ENCODE peak calls at places on chromosomes 2 and 18, in eight cellular contexts. U is cardiac septum; M is dorsolateral prefrontal cortex; Y is T-cell; R is left colon; X is ACHN; L is CD4-positive, CD25-positive, alpha-beta regulatory T cell; S is activated CD4-positive, alpha-beta memory T cell treated with anti-CD3 and anti-CD28 coated beads, Interleukin-2, amount 10 ng/mL, durations not matched to agents 7 days and 5 days. N is an unnamed sample.

GRCh38 chr2:69345434-69345833 is 41.6 kb downstream of the GFPT1 start:
- DNase-seq in U (no peak), Y (no peak), X (no peak), S (no peak), M (no peak), R (no peak), L (no peak), N (no peak)

GRCh38 chr2:231127480-231127879 is 2.6 kb upstream of the HTR2B start:
- DNase-seq in L (no peak), U (no peak), R (no peak), S (no peak), X (no peak), M (no peak), Y (no peak), N (no peak)

GRCh38 chr2:179344280-179344961 is 79.8 kb upstream of the SESTD1 start:
- DNase-seq in S (no peak), X (peak), M (no peak), U (no peak), Y (no peak), R (no peak), L (no peak), N (no peak)

GRCh38 chr18:48582946-48583345 is 44.1 kb downstream of the CTIF start:
- DNase-seq in R (no peak), X (no peak), M (no peak), S (no peak), Y (no peak), L (no peak), U (no peak), N (no peak)

GRCh38 chr2:36277876-36278523 is 77.6 kb upstream of the CRIM1 start:
- DNase-seq in R (no peak), Y (no peak), M (no peak), S (no peak), X (no peak), U (no peak), L (no peak), N (no peak)

GRCh38 chr2:68385232-68385906 is 20.3 kb downstream of the PLEK start:
- DNase-seq in U (no peak), L (no peak), X (no peak), M (no peak), R (no peak), S (peak), Y (no peak), N (peak)

GRCh38 chr2:165720526-165720925 is 73.5 kb downstream of the GALNT3 start:
- DNase-seq in U (no peak), R (no peak), M (no peak), X (no peak), L (no peak), Y (no peak), S (no peak), N (no peak)

GRCh38 chr2:45273412-45274189 is 264.3 kb upstream of the SIX2 start:
- DNase-seq in R (no peak), Y (no peak), X (no peak), M (no peak), L (no peak), U (no peak), S (no peak), N (no peak)

GRCh38 chr2:235043762-235044500 is 92.1 kb downstream of the SH3BP4 start:
- DNase-seq in M (no peak), S (no peak), Y (no peak), U (peak), R (peak), L (no peak), X (no peak), N (peak)

GRCh38 chr2:202689459-202689858 is 54.7 kb downstream of the FAM117B start:
- DNase-seq in M (no peak), S (no peak), L (no peak), R (no peak), U (no peak), Y (no peak), X (no peak), N (no peak)

GRCh38 chr2:5914831-5915611 is 222.8 kb downstream of the SOX11 start:
- DNase-seq in M (no peak), Y (no peak), R (no peak), X (peak), L (no peak), S (no peak), U (peak), N (no peak)

GRCh38 chr2:4272261-4272858 is 569.0 kb downstream of the DCDC2C start:
- DNase-seq in X (no peak), R (no peak), L (no peak), Y (no peak), M (no peak), S (no peak), U (no peak), N (no peak)

GRCh38 chr2:41716497-41716896 is 331.3 kb upstream of the PKDCC start:
- DNase-seq in L (no peak), M (no peak), X (no peak), U (no peak), R (no peak), Y (no peak), S (no peak), N (no peak)

GRCh38 chr2:240999001-240999791 is 778 bp downstream of the SNED1 start:
- DNase-seq in S (peak), R (no peak), L (no peak), M (peak), X (no peak), Y (no peak), U (peak), N (no peak)

GRCh38 chr2:44918095-44918775 is 23.3 kb upstream of the SIX3 start:
- DNase-seq in R (no peak), S (no peak), L (no peak), X (peak), Y (no peak), M (no peak), U (no peak), N (no peak)

GRCh38 chr2:158459161-158460003 is 2.6 kb downstream of the PKP4 start:
- DNase-seq in U (no peak), Y (no peak), S (no peak), L (no peak), X (no peak), M (no peak), R (no peak), N (no peak)

GRCh38 chr2:73856214-73856613 is 27.5 kb downstream of the STAMBP start:
- DNase-seq in L (no peak), R (no peak), S (no peak), X (peak), U (no peak), Y (no peak), M (no peak), N (no peak)

GRCh38 chr2:96090527-96090926 is 25.8 kb downstream of the ADRA2B start:
- DNase-seq in S (no peak), Y (no peak), U (peak), R (no peak), M (no peak), X (no peak), L (no peak), N (no peak)

GRCh38 chr2:195318440-195319111 is 338.4 kb upstream of the SLC39A10 start:
- DNase-seq in S (peak), X (peak), L (peak), M (no peak), Y (peak), R (peak), U (no peak), N (peak)

GRCh38 chr2:117961201-117961600 is 52.7 kb downstream of the CCDC93 start:
- DNase-seq in Y (no peak), X (no peak), U (no peak), M (no peak), R (no peak), L (no peak), S (no peak), N (no peak)

GRCh38 chr2:74762789-74763188 is 71.1 kb upstream of the HK2 start:
- DNase-seq in X (peak), M (no peak), Y (no peak), L (no peak), U (no peak), S (no peak), R (no peak), N (no peak)

GRCh38 chr18:52451252-52451651 is 111.3 kb downstream of the DCC start:
- DNase-seq in X (no peak), L (no peak), R (no peak), U (no peak), M (no peak), Y (no peak), S (no peak), N (no peak)

GRCh38 chr2:28360742-28361293 is 31.8 kb upstream of the FOSL2 start:
- DNase-seq in S (peak), L (no peak), R (no peak), M (no peak), U (no peak), X (peak), Y (no peak), N (no peak)

GRCh38 chr18:76621782-76622495 is 126.9 kb upstream of the ZNF516 start:
- DNase-seq in X (no peak), M (no peak), Y (no peak), L (no peak), U (no peak), S (no peak), R (no peak), N (no peak)

GRCh38 chr2:225466891-225467604 is 67.5 kb downstream of the NYAP2 start:
- DNase-seq in Y (no peak), U (no peak), S (no peak), L (no peak), R (no peak), M (no peak), X (no peak), N (no peak)

GRCh38 chr18:13544953-13545352 is 181.4 kb downstream of the FAM210A start:
- DNase-seq in M (no peak), U (no peak), Y (no peak), S (no peak), L (no peak), X (no peak), R (no peak), N (no peak)

GRCh38 chr18:50898908-50899307 is 20.0 kb downstream of the ME2 start:
- DNase-seq in R (no peak), X (no peak), U (no peak), M (no peak), Y (no peak), S (no peak), L (no peak), N (no peak)

GRCh38 chr18:2515908-2516625 is 55.2 kb downstream of the METTL4 start:
- DNase-seq in M (no peak), R (no peak), X (peak), U (no peak), S (no peak), Y (no peak), L (no peak), N (peak)

GRCh38 chr2:43269074-43269572 is 42.7 kb upstream of the ZFP36L2 start:
- DNase-seq in R (peak), M (no peak), S (no peak), X (peak), Y (no peak), U (no peak), L (no peak), N (no peak)

GRCh38 chr18:50104421-50104820 is 90.5 kb downstream of the MYO5B start:
- DNase-seq in R (no peak), M (no peak), L (no peak), S (no peak), Y (no peak), X (no peak), U (no peak), N (no peak)

GRCh38 chr2:176174382-176174834 is 14.1 kb upstream of the HOXD1 start:
- DNase-seq in U (no peak), Y (no peak), L (no peak), R (no peak), S (no peak), M (no peak), X (no peak), N (no peak)

GRCh38 chr2:133521146-133521745 is 47.0 kb downstream of the NCKAP5 start:
- DNase-seq in Y (no peak), X (no peak), M (no peak), L (no peak), S (no peak), R (no peak), U (no peak), N (no peak)

GRCh38 chr18:80245781-80246655 is 1.3 kb downstream of the PARD6G start:
- DNase-seq in U (no peak), M (no peak), S (no peak), Y (no peak), L (no peak), R (peak), X (no peak), N (no peak)

GRCh38 chr2:149170156-149170555 is 131.7 kb downstream of the LYPD6B start:
- DNase-seq in M (no peak), X (no peak), L (no peak), U (no peak), Y (no peak), R (no peak), S (no peak), N (no peak)

GRCh38 chr2:121501554-121501953 is 29.1 kb upstream of the RNU4ATAC start:
- DNase-seq in X (no peak), S (no peak), L (no peak), Y (no peak), R (no peak), U (no peak), M (no peak), N (no peak)

GRCh38 chr2:147182260-147182659 is 662.6 kb upstream of the ACVR2A start:
- DNase-seq in U (no peak), Y (no peak), L (peak), X (peak), S (peak), R (no peak), M (no peak), N (no peak)

GRCh38 chr2:219851169-219851568 is 223.7 kb downstream of the SLC4A3 start:
- DNase-seq in Y (no peak), S (no peak), R (no peak), L (no peak), U (no peak), X (no peak), M (no peak), N (no peak)

GRCh38 chr2:200705305-200705985 is 106.3 kb upstream of the BZW1 start:
- DNase-seq in L (no peak), U (no peak), S (no peak), R (no peak), M (no peak), Y (no peak), X (no peak), N (no peak)